ENCODE peak calls at places on chromosomes 2 and 18, in nine cellular contexts. X is mucosa of descending colon; T is KBM-7; J is AG08396; M is Caco-2; W is activated naive CD4-positive, alpha-beta T cell treated with anti-CD3 and anti-CD28 coated beads, Interleukin-2, amount 50 U/mL, for 16 hours; B is GM13976; Y is LoVo; D is GDM1. R is an unnamed sample.

GRCh38 chr2:126832757-126833156 is 65.9 kb upstream of the TEX51 start:
- DNase-seq in X (no peak), T (no peak), J (no peak), M (no peak), W (no peak), B (no peak), Y (no peak), D (no peak), R (no peak)

GRCh38 chr18:23238152-23238531 is 102.9 kb downstream of the CABLES1 start:
- DNase-seq in X (no peak), T (no peak), J (peak), M (no peak), W (no peak), B (no peak), Y (no peak), D (no peak), R (no peak)

GRCh38 chr2:33681333-33681732 is 82.2 kb upstream of the FAM98A start:
- DNase-seq in X (no peak), T (no peak), J (no peak), M (no peak), W (no peak), B (no peak), Y (no peak), D (no peak), R (no peak)

GRCh38 chr18:46814394-46814793 is 57.5 kb upstream of the ST8SIA5 start:
- DNase-seq in X (no peak), T (no peak), J (no peak), M (no peak), W (no peak), B (no peak), Y (no peak), D (no peak), R (no peak)

GRCh38 chr2:118913131-118913804 is 28.7 kb upstream of the MARCO start:
- DNase-seq in X (no peak), T (no peak), J (no peak), M (peak), W (no peak), B (no peak), Y (no peak), D (no peak), R (no peak)

GRCh38 chr2:138942466-138942865 is 162.3 kb upstream of the NXPH2 start:
- DNase-seq in X (no peak), T (no peak), J (no peak), M (no peak), W (no peak), B (no peak), Y (no peak), D (no peak), R (no peak)

GRCh38 chr2:168687314-168687713 is 115.1 kb upstream of the NOSTRIN start:
- DNase-seq in X (no peak), T (peak), J (no peak), M (no peak), W (peak), B (no peak), Y (no peak), D (no peak), R (no peak)

GRCh38 chr2:45241061-45241561 is 231.9 kb upstream of the SIX2 start:
- DNase-seq in X (no peak), T (no peak), J (no peak), M (no peak), W (no peak), B (no peak), Y (peak), D (no peak), R (no peak)

GRCh38 chr2:164661349-164661748 is 40.1 kb upstream of the GRB14 start:
- DNase-seq in X (no peak), T (no peak), J (no peak), M (no peak), W (no peak), B (no peak), Y (no peak), D (no peak), R (no peak)

GRCh38 chr2:63669596-63669995 is 80.8 kb downstream of the MDH1 start:
- DNase-seq in X (no peak), T (no peak), J (no peak), M (no peak), W (no peak), B (no peak), Y (no peak), D (no peak), R (no peak)

GRCh38 chr2:167697194-167697593 is 550.2 kb downstream of the STK39 start:
- DNase-seq in X (no peak), T (no peak), J (no peak), M (no peak), W (no peak), B (no peak), Y (no peak), D (no peak), R (no peak)

GRCh38 chr2:45510701-45511420 is 100.2 kb downstream of the SRBD1 start:
- DNase-seq in X (no peak), T (no peak), J (no peak), M (no peak), W (no peak), B (no peak), Y (no peak), D (no peak), R (no peak)

GRCh38 chr18:37516361-37516853 is 49.2 kb downstream of the CELF4 start:
- DNase-seq in X (no peak), T (no peak), J (no peak), M (no peak), W (no peak), B (no peak), Y (no peak), D (no peak), R (no peak)

GRCh38 chr2:102267774-102268173 is 43.6 kb upstream of the IL1RL1 start:
- DNase-seq in X (no peak), T (no peak), J (no peak), M (no peak), W (no peak), B (no peak), Y (no peak), D (no peak), R (no peak)

GRCh38 chr2:133140620-133141019 is 427.6 kb downstream of the NCKAP5 start:
- DNase-seq in X (no peak), T (no peak), J (no peak), M (no peak), W (no peak), B (no peak), Y (no peak), D (no peak), R (no peak)

GRCh38 chr2:64273524-64274398 is 129.5 kb upstream of the PELI1 start:
- DNase-seq in X (peak), T (peak), J (peak), M (no peak), W (no peak), B (no peak), Y (peak), D (peak), R (no peak)

GRCh38 chr2:57181315-57182038 is 865.1 kb upstream of the VRK2 start:
- DNase-seq in X (no peak), T (no peak), J (no peak), M (no peak), W (no peak), B (no peak), Y (peak), D (no peak), R (no peak)

GRCh38 chr2:189866296-189866695 is 82.0 kb downstream of the PMS1 start:
- DNase-seq in X (no peak), T (no peak), J (no peak), M (no peak), W (no peak), B (no peak), Y (no peak), D (no peak), R (no peak)

GRCh38 chr2:3208179-3208578 is 169.4 kb downstream of the EIPR1 start:
- DNase-seq in X (no peak), T (no peak), J (no peak), M (no peak), W (no peak), B (peak), Y (no peak), D (no peak), R (no peak)

GRCh38 chr2:134262666-134263065 is 8.8 kb downstream of the MGAT5 start:
- DNase-seq in X (no peak), T (no peak), J (no peak), M (no peak), W (no peak), B (no peak), Y (no peak), D (no peak), R (no peak)

GRCh38 chr2:200189964-200190363 is 116.5 kb upstream of the SPATS2L start:
- DNase-seq in X (no peak), T (no peak), J (no peak), M (no peak), W (no peak), B (no peak), Y (no peak), D (no peak), R (no peak)

GRCh38 chr2:232444409-232445148 is 11.4 kb upstream of the ALPI start:
- DNase-seq in X (peak), T (peak), J (peak), M (no peak), W (peak), B (peak), Y (peak), D (peak), R (peak)

GRCh38 chr2:101516833-101517690 is 42.1 kb upstream of the RFX8 start:
- DNase-seq in X (no peak), T (peak), J (peak), M (no peak), W (no peak), B (no peak), Y (peak), D (peak), R (no peak)

GRCh38 chr2:56224316-56224715 is 40.5 kb downstream of the CCDC85A start:
- DNase-seq in X (no peak), T (no peak), J (no peak), M (no peak), W (no peak), B (no peak), Y (no peak), D (no peak), R (no peak)

GRCh38 chr2:38030590-38031326 is 45.2 kb downstream of the CYP1B1 start:
- DNase-seq in X (no peak), T (no peak), J (no peak), M (no peak), W (no peak), B (no peak), Y (no peak), D (no peak), R (no peak)